ENCODE peak calls at places on chromosome 18, in eight cellular contexts. L is prostate gland, S is heart right ventricle, P is body of pancreas, C is thyroid gland, R is fibroblast of lung, V is esophagus muscularis mucosa, B is GM06990. O is an unnamed sample. For H3K27me3, the result is how much of the 10 kb centered on the place peaks cover.

GRCh38 chr18:10560457-10561045 is 34.7 kb downstream of the NAPG start:
- DNase-seq in L (peak), S (peak), P (peak), C (peak), R (peak), V (no peak), B (no peak), O (peak)

GRCh38 chr18:35862115-35862640 is 110.3 kb upstream of the RMP24 start:
- DNase-seq in L (no peak), S (no peak), P (no peak), C (no peak), R (no peak), V (no peak), B (no peak), O (no peak)

GRCh38 chr18:13309031-13309430 is 90.5 kb downstream of the LDLRAD4 start:
- DNase-seq in L (no peak), S (no peak), P (no peak), C (no peak), R (no peak), V (no peak), B (no peak), O (no peak)

GRCh38 chr18:8802031-8802679 is 96.8 kb downstream of the MTCL1 start:
- DNase-seq in L (no peak), S (no peak), P (no peak), C (no peak), R (no peak), V (no peak), B (no peak), O (no peak)

GRCh38 chr18:39591647-39592046 is 2026.0 kb upstream of the CELF4 start:
- DNase-seq in L (no peak), S (no peak), P (no peak), C (no peak), R (no peak), V (no peak), B (no peak), O (no peak)

GRCh38 chr18:54805571-54806334 is 22.5 kb upstream of the RAB27B start:
- DNase-seq in L (no peak), S (no peak), P (no peak), C (no peak), R (peak), V (no peak), B (no peak), O (peak)

GRCh38 chr18:12422936-12423335 is 15.2 kb downstream of the PRELID3A start:
- DNase-seq in L (no peak), S (no peak), P (no peak), C (no peak), R (no peak), V (no peak), B (no peak), O (no peak)

GRCh38 chr18:42412896-42413295 is 457.9 kb downstream of the PIK3C3 start:
- DNase-seq in L (no peak), S (no peak), P (no peak), C (no peak), R (no peak), V (no peak), B (no peak), O (peak)

GRCh38 chr18:64416990-64417389 is 268.1 kb upstream of the LINC00305 start:
- DNase-seq in L (no peak), S (no peak), P (no peak), C (no peak), R (no peak), V (no peak), B (no peak), O (no peak)

GRCh38 chr18:31245820-31246219 is 72.1 kb upstream of the DSG1 start:
- DNase-seq in L (no peak), S (no peak), P (no peak), C (no peak), R (no peak), V (no peak), B (no peak), O (no peak)

GRCh38 chr18:31243740-31244512 is 74.0 kb upstream of the DSG1 start:
- DNase-seq in L (no peak), S (no peak), P (peak), C (no peak), R (no peak), V (no peak), B (no peak), O (no peak)

GRCh38 chr18:31244737-31245432 is 73.1 kb upstream of the DSG1 start:
- DNase-seq in L (no peak), S (no peak), P (no peak), C (no peak), R (no peak), V (no peak), B (no peak), O (no peak)

GRCh38 chr18:31241425-31241824 is 76.5 kb upstream of the DSG1 start:
- DNase-seq in L (no peak), S (no peak), P (no peak), C (no peak), R (no peak), V (no peak), B (no peak), O (no peak)

DNA sequence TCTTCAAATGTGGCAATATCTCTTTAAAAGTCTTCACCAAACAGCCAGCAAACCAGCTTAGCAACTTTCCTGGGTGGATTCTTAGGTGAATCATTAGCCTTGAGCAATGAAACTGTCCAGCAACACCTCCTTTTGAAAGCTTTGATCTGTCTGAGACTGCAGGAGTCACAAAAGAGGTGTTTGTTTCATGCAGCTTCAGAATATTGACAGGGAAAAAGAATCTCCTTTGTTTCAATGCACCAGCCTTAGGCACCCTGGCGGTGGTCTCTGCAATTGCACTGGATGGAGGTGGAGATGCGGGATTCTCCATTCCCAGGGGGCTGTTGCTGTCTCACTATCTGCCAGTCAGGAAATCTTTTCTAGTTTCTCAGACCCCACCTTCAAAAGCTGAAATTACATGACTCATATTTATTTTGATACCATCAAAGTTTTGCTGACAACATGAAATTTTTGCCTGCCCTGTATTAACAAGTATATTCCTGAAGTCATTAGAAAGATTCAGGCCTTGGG is 76.0 kb upstream of the DSG1 start:
- DNase-seq in L (peak), S (no peak), P (peak), C (peak), R (no peak), V (no peak), B (no peak), O (peak)
- TF ChIP-seq CTCF in L (peak), S (peak), P (peak), C (peak), R (no peak), V (no peak), B (peak), O (peak)

DNA sequence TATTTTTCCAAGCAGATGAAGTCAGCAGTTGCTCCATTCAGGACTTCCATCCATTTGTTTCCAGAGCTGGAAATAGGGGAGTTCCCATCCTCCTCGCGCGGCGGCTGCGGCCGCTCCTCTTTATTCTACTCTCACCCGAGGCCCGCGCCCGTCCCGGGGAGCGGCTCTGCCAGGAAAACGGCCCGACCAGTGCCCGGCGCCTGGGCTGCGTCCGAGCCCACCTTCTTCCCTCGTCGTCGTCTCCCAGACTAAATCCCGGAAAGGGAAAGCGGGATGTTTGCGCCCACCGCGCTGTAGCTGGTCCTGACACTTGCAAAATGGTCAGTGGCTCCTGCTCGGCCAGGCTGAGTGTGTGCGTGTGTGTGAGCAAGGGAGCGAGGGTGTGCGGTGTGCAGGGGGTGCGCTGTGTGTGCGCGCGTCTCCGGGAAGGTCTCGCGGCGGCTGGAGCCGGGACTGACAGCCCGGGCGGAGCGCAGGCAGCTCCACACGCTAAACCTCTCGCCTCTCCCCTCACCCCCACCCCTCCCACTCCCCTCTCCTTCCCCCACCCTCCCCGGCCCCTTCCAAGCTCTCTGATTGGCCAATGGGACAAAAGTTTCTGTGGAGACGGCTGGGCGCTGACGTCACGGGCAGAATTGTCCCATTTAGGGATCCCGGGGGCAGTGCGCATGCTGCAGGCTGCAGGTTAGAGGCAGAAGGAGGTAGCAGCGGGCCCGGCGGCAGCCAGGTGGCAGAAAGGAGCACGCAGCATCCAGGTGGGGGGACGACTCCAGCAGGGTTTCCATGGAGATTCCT is at the start of gene NOL4:
- DNase-seq in L (peak), S (peak), P (peak), C (peak), R (no peak), V (no peak), B (peak), O (peak)
- H3K4me3 ChIP-seq in L (peak), S (peak), P (no peak), C (peak), R (peak), V (peak), B (peak), O (peak)

GRCh38 chr18:45175505-45175904 is 439.8 kb upstream of the SLC14A2 start:
- DNase-seq in L (no peak), S (no peak), P (no peak), C (no peak), R (no peak), V (no peak), B (no peak), O (no peak)
- H3K27me3 ChIP-seq in L (under half), S (under half), P (under half), C (under half), R (under half), V (under half), B (under half), O (under half)

DNA sequence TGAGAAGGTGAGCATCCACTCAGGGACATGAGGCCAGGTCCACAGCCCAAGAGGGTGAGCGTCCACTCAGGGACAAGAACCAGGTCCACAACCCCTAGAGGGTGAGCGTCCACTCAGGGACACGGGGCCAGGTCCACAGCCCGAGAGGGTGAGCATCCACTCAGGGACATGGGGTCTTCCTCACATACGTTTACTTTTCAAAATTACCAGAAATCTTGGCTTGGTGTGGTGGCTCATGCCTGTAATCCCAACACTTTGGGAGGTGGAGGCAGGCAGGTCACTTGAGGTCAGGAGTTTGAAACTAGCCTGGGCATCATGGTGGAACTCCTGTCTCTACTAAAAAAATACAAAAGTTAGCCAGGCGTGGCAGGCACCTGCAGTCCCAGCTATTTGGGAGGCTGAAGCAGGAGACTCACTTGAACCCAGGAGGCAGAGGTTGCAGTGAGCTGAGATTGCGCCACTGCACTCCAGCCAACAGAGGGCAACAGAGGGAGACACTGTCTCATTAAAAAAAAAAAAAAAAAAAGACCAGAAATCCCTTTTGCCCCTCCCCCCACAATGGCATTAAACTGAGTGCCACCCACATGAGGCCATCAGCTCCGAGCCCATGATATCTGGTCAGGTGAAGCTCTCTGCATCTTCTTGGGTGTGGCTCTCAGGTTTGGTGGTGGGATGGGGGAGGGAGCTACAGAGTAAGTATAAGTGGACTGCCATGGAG is 9.0 kb upstream of the MBP start:
- DNase-seq in L (no peak), S (no peak), P (no peak), C (no peak), R (no peak), V (no peak), B (no peak), O (no peak)
- TF ChIP-seq CTCF in L (no peak), S (no peak), P (peak), C (no peak), R (no peak), V (no peak), B (no peak), O (peak)

GRCh38 chr18:24271381-24272331 is 126.0 kb downstream of the OSBPL1A start:
- DNase-seq in L (peak), S (peak), P (peak), C (peak), R (peak), V (no peak), B (peak), O (peak)

GRCh38 chr18:24267878-24268277 is 129.0 kb downstream of the CABYR start:
- DNase-seq in L (no peak), S (no peak), P (no peak), C (no peak), R (no peak), V (no peak), B (no peak), O (no peak)

GRCh38 chr18:24268784-24269550 is 128.7 kb downstream of the OSBPL1A start:
- DNase-seq in L (no peak), S (no peak), P (no peak), C (no peak), R (no peak), V (no peak), B (no peak), O (no peak)

GRCh38 chr18:24270937-24271380 is 126.7 kb downstream of the OSBPL1A start:
- DNase-seq in L (no peak), S (no peak), P (no peak), C (peak), R (peak), V (no peak), B (no peak), O (no peak)

GRCh38 chr18:24270358-24270936 is 127.2 kb downstream of the OSBPL1A start:
- DNase-seq in L (no peak), S (no peak), P (no peak), C (no peak), R (peak), V (no peak), B (no peak), O (no peak)
- H3K4me3 ChIP-seq in L (peak), S (peak), P (no peak), C (no peak), R (peak), V (peak), B (no peak), O (peak)

GRCh38 chr18:23247896-23248295 is 112.6 kb downstream of the CABLES1 start:
- DNase-seq in L (no peak), S (no peak), P (no peak), C (no peak), R (no peak), V (no peak), B (no peak), O (no peak)

GRCh38 chr18:23249348-23249747 is 114.1 kb downstream of the CABLES1 start:
- DNase-seq in L (no peak), S (no peak), P (no peak), C (no peak), R (no peak), V (no peak), B (no peak), O (no peak)

GRCh38 chr18:23248826-23249225 is 113.5 kb downstream of the CABLES1 start:
- DNase-seq in L (no peak), S (no peak), P (no peak), C (no peak), R (no peak), V (no peak), B (no peak), O (no peak)

GRCh38 chr18:23245461-23245860 is 110.2 kb downstream of the CABLES1 start:
- DNase-seq in L (no peak), S (no peak), P (no peak), C (no peak), R (no peak), V (no peak), B (no peak), O (no peak)

DNA sequence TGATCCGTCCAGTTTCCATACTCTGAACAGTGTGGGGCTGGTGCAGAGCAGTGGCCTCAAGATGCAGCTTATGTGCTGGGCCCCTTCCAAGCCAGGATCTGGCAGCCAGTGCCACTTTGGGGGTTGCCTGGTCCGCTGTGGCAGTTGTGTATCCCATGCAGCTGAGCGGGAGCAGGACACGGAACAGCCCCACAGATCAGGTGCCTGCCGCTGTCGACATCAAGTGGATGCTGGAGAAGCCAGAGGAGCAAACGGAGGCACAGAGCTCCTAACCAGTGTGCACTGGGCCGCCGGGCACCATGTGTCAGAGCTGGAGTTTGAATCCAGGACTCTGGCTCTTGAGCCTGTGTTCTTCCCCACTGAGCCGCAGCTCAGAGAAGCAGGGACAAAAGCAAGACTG is 112.1 kb downstream of the CABLES1 start:
- DNase-seq in L (no peak), S (no peak), P (no peak), C (no peak), R (no peak), V (no peak), B (no peak), O (no peak)
- H3K27me3 ChIP-seq in L (under half), S (under half), P (under half), C (under half), R (under half), V (under half), B (under half), O (under half)

O was measured in kidney epithelial cell.